ENCODE peak calls at places on chromosomes 2 and 18, in nine cellular contexts. Z, F, C, I, G, J, Q, T and U are unnamed samples.
A peak's percentile ranks its signal among the peaks of the same experiment; 100 is the strongest.

GRCh38 chr2:147331790-147332419 is 512.9 kb upstream of the ACVR2A start:
- DNase-seq in Z (no peak), F (no peak), Q (no peak), I (no peak), T (no peak), C (no peak), J (peak; percentile 60), G (no peak), U (peak; percentile 38)

GRCh38 chr2:142592171-142592570 is 285.3 kb upstream of the KYNU start:
- DNase-seq in Z (no peak), J (no peak), F (no peak), I (no peak), Q (no peak), T (no peak), C (no peak), G (no peak), U (no peak)

GRCh38 chr2:20189299-20189931 is 35.5 kb downstream of the SDC1 start:
- DNase-seq in F (no peak), Z (no peak), G (no peak), I (no peak), Q (no peak), J (no peak), C (no peak), T (no peak), U (no peak)

GRCh38 chr2:109158237-109158636 is 29.2 kb downstream of the SH3RF3 start:
- DNase-seq in I (no peak), T (no peak), J (no peak), Z (no peak), F (no peak), Q (no peak), C (no peak), G (no peak), U (no peak)

GRCh38 chr18:58863539-58864145 is 1.0 kb upstream of the ZNF532 start:
- DNase-seq in C (peak; percentile 58), Q (peak; percentile 68), I (peak; percentile 77), J (peak; percentile 78), F (no peak), G (peak; percentile 49), T (no peak), Z (no peak), U (no peak)

GRCh38 chr2:223264541-223265171 is 212.7 kb downstream of the KCNE4 start:
- DNase-seq in C (no peak), I (no peak), F (no peak), G (no peak), T (no peak), Z (no peak), J (no peak), Q (no peak), U (no peak)

GRCh38 chr2:110840508-110840907 is 108.1 kb downstream of the ACOXL start:
- DNase-seq in T (no peak), Q (no peak), Z (no peak), J (no peak), I (no peak), G (no peak), F (no peak), C (no peak), U (no peak)

GRCh38 chr2:26455801-26456700 is 21.9 kb downstream of the OTOF start:
- DNase-seq in Z (no peak), T (no peak), Q (no peak), F (no peak), I (peak; percentile 56), G (no peak), J (no peak), C (peak; percentile 70), U (no peak)

GRCh38 chr2:215931256-215931903 is 82.0 kb downstream of the MREG start:
- DNase-seq in Q (peak; percentile 31), J (peak; percentile 71), Z (no peak), I (peak; percentile 71), G (peak; percentile 65), T (no peak), F (peak; percentile 69), C (no peak), U (peak; percentile 57)

GRCh38 chr2:25062461-25062860 is 20.6 kb downstream of the EFR3B start:
- DNase-seq in T (no peak), G (no peak), C (no peak), Q (peak; percentile 87), Z (no peak), I (no peak), F (peak; percentile 23), J (no peak), U (no peak)

GRCh38 chr18:4605222-4605621 is 150.1 kb upstream of the DLGAP1 start:
- DNase-seq in T (no peak), F (no peak), Q (no peak), I (no peak), C (no peak), G (no peak), J (no peak), Z (no peak), U (no peak)

GRCh38 chr2:39368846-39369245 is 68.2 kb downstream of the MAP4K3 start:
- DNase-seq in Z (no peak), T (no peak), G (no peak), Q (no peak), J (no peak), F (no peak), C (no peak), I (no peak), U (no peak)

GRCh38 chr2:13006829-13007715 is 290.3 kb downstream of the TRIB2 start:
- DNase-seq in Q (peak; percentile 52), F (peak; percentile 61), C (peak; percentile 39), I (peak; percentile 82), G (peak; percentile 48), T (no peak), J (peak; percentile 84), Z (peak; percentile 38), U (peak; percentile 62)

GRCh38 chr2:61044596-61044995 is 21.1 kb upstream of the SANBR start:
- DNase-seq in Z (no peak), F (no peak), I (no peak), C (no peak), T (no peak), Q (no peak), G (no peak), J (no peak), U (no peak)

GRCh38 chr18:23580677-23581367 is 5.5 kb downstream of the NPC1 start:
- DNase-seq in F (no peak), J (no peak), Q (no peak), I (no peak), C (no peak), G (no peak), Z (no peak), T (no peak), U (no peak)

GRCh38 chr2:129911363-129912065 is 68.0 kb upstream of the RAB6C start:
- DNase-seq in T (no peak), J (no peak), F (no peak), I (no peak), C (peak; percentile 20), Q (no peak), Z (no peak), G (no peak), U (no peak)

GRCh38 chr2:195331124-195331523 is 325.9 kb upstream of the SLC39A10 start:
- DNase-seq in Q (no peak), I (no peak), T (no peak), G (no peak), C (no peak), F (no peak), J (no peak), Z (no peak), U (no peak)

GRCh38 chr2:141271346-141271745 is 859.5 kb downstream of the LRP1B start:
- DNase-seq in Z (no peak), J (no peak), F (no peak), Q (no peak), T (no peak), G (no peak), C (no peak), I (no peak), U (no peak)

GRCh38 chr2:214716811-214717560 is 92.5 kb downstream of the BARD1 start:
- DNase-seq in F (no peak), Z (no peak), I (no peak), T (no peak), G (no peak), J (no peak), Q (no peak), C (no peak), U (no peak)

GRCh38 chr18:51391731-51392130 is 194.2 kb upstream of the MEX3C start:
- DNase-seq in T (no peak), Z (no peak), G (no peak), Q (peak; percentile 16), F (no peak), C (no peak), I (no peak), J (no peak), U (no peak)

GRCh38 chr2:74414913-74415761 is 6.3 kb downstream of the C2orf81 start:
- DNase-seq in Q (peak; percentile 49), T (no peak), I (peak; percentile 80), G (no peak), F (no peak), Z (no peak), J (no peak), C (no peak), U (no peak)

GRCh38 chr2:55771612-55772011 is 78.0 kb upstream of the PNPT1 start:
- DNase-seq in T (no peak), Z (no peak), C (no peak), Q (no peak), J (peak; percentile 35), I (no peak), G (peak; percentile 52), F (no peak), U (peak; percentile 16)

GRCh38 chr2:2331905-2332280 is 818 bp upstream of the MYT1L start:
- DNase-seq in T (no peak), G (no peak), J (peak; percentile 5), F (no peak), C (no peak), Q (peak; percentile 48), I (no peak), Z (no peak), U (no peak)

GRCh38 chr2:110979834-110980612 is 140.7 kb upstream of the BCL2L11 start:
- DNase-seq in I (no peak), G (no peak), Q (no peak), J (no peak), C (no peak), Z (no peak), T (no peak), F (no peak), U (no peak)

GRCh38 chr2:181320638-181321037 is 136.5 kb upstream of the ITGA4 start:
- DNase-seq in Q (no peak), T (no peak), C (no peak), Z (no peak), J (no peak), I (no peak), G (no peak), F (no peak), U (no peak)

GRCh38 chr2:218435003-218435982 is 16.4 kb downstream of the VIL1 start:
- DNase-seq in F (no peak), Z (no peak), C (no peak), G (no peak), Q (no peak), T (no peak), J (no peak), I (no peak), U (no peak)

GRCh38 chr18:48186861-48187260 is 222.3 kb downstream of the ZBTB7C start:
- DNase-seq in C (no peak), J (no peak), G (no peak), Z (no peak), Q (no peak), F (no peak), T (no peak), I (no peak), U (no peak)

GRCh38 chr18:77099501-77100370 is 32.8 kb downstream of the MBP start:
- DNase-seq in C (no peak), I (no peak), G (no peak), Q (no peak), F (no peak), Z (no peak), T (no peak), J (no peak), U (no peak)

GRCh38 chr2:233436691-233437438 is 82.6 kb downstream of the DGKD start:
- DNase-seq in Z (no peak), J (no peak), C (no peak), G (no peak), I (peak; percentile 57), Q (no peak), F (no peak), T (no peak), U (no peak)

GRCh38 chr18:8747440-8747937 is 42.1 kb downstream of the MTCL1 start:
- DNase-seq in Z (no peak), G (no peak), J (no peak), I (no peak), F (no peak), C (no peak), Q (no peak), T (no peak), U (no peak)

GRCh38 chr2:23291274-23291673 is 93.7 kb upstream of the KLHL29 start:
- DNase-seq in F (peak; percentile 74), Z (no peak), T (no peak), Q (no peak), I (no peak), C (no peak), J (no peak), G (no peak), U (no peak)